ENCODE peak calls at places on chromosomes 12 and 14, in ten cellular contexts. Q is choroid plexus epithelial cell, D is PC-9, P is body of pancreas, I is A549, Y is mucosa of descending colon, G is HCT116, M is psoas muscle, T is GM06990, C is IMR-90. S is an unnamed sample.

GRCh38 chr12:108641446-108642268 is 8.0 kb upstream of the SELPLG start:
- DNase-seq in Q (no peak), D (no peak), P (no peak), I (no peak), Y (no peak), G (no peak), M (no peak), T (no peak), C (no peak), S (no peak)

GRCh38 chr14:53062856-53063255 is 90.3 kb downstream of the DDHD1 start:
- DNase-seq in Q (peak; percentile 34), D (no peak), P (no peak), I (no peak), Y (no peak), G (no peak), M (no peak), T (no peak), C (peak; percentile 70), S (no peak)

GRCh38 chr14:76867536-76868452 is 41.6 kb downstream of the LRRC74A start:
- DNase-seq in Q (no peak), D (no peak), P (no peak), I (no peak), Y (no peak), G (no peak), M (peak; percentile 64), T (peak; percentile 39), C (no peak), S (no peak)

GRCh38 chr12:70448371-70448770 is 82.3 kb downstream of the KCNMB4 start:
- DNase-seq in Q (peak; percentile 23), D (no peak), P (no peak), I (no peak), Y (no peak), G (no peak), M (no peak), T (no peak), C (no peak), S (no peak)

GRCh38 chr12:13487326-13487725 is 290.8 kb downstream of the EMP1 start:
- DNase-seq in Q (no peak), D (no peak), P (no peak), I (no peak), Y (no peak), G (no peak), M (no peak), T (no peak), C (no peak), S (no peak)

GRCh38 chr14:105173901-105174894 is 5.6 kb upstream of the JAG2 start:
- DNase-seq in Q (no peak), D (no peak), P (no peak), I (no peak), Y (no peak), G (no peak), M (no peak), T (peak; percentile 52), C (no peak), S (no peak)

GRCh38 chr12:75759842-75760260 is 248.4 kb upstream of the KRR1 start:
- DNase-seq in Q (peak; percentile 78), D (no peak), P (no peak), I (no peak), Y (no peak), G (peak; percentile 76), M (no peak), T (peak; percentile 9), C (peak; percentile 94), S (no peak)

GRCh38 chr14:32950584-32950983 is 11.9 kb downstream of the NPAS3 start:
- DNase-seq in Q (peak; percentile 75), D (no peak), P (no peak), I (no peak), Y (no peak), G (no peak), M (no peak), T (no peak), C (no peak), S (no peak)

GRCh38 chr12:40942326-40942725 is 245.8 kb upstream of the PDZRN4 start:
- DNase-seq in Q (peak; percentile 41), D (no peak), P (no peak), I (no peak), Y (no peak), G (no peak), M (no peak), T (no peak), C (peak; percentile 19), S (no peak)

GRCh38 chr14:95189400-95190162 is 32.3 kb upstream of the DICER1 start:
- DNase-seq in Q (no peak), D (no peak), P (no peak), I (no peak), Y (no peak), G (no peak), M (no peak), T (no peak), C (no peak), S (no peak)

GRCh38 chr12:91778938-91779400 is 366.7 kb downstream of the BTG1 start:
- DNase-seq in Q (peak; percentile 93), D (peak; percentile 97), P (no peak), I (peak; percentile 72), Y (peak; percentile 50), G (peak; percentile 98), M (no peak), T (peak; percentile 56), C (peak; percentile 88), S (peak; percentile 3)

GRCh38 chr12:68775121-68775520 is 29.1 kb downstream of the SLC35E3 start:
- DNase-seq in Q (no peak), D (no peak), P (no peak), I (no peak), Y (no peak), G (no peak), M (no peak), T (no peak), C (no peak), S (no peak)

GRCh38 chr14:80426686-80427085 is 215.4 kb upstream of the DIO2 start:
- DNase-seq in Q (peak; percentile 77), D (peak; percentile 44), P (no peak), I (no peak), Y (no peak), G (no peak), M (no peak), T (no peak), C (peak; percentile 52), S (no peak)

DNA sequence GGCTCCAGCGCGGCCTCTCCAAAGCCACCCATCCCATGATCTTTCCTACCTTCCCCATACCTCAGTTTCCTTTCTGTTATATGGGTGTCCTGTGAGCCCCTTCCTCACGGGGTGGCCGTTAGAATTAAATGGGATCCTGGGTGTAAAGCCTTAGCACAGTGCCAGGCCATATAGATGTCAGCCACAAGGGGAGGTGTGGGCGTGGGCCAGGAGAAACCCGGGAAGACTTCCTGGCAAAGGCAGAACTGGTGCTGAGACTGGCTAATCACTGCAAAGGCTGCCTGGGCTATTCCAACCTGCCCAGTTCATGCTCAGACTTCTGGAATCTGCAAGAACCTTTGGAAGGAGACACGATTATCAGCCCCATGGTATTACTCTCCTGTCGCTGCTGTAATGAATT is 11.0 kb upstream of the NCOR2 start:
- DNase-seq in Q (no peak), D (no peak), P (no peak), I (no peak), Y (no peak), G (no peak), M (no peak), T (no peak), C (no peak), S (no peak)
- TF ChIP-seq CTCF in Q (peak; percentile 18), D (no peak), P (no peak), I (no peak), Y (no peak), G (peak; percentile 41), M (no peak), T (no peak), C (no peak), S (no peak)

GRCh38 chr12:57603758-57604453 is 718 bp upstream of the DTX3 start:
- DNase-seq in Q (peak; percentile 69), D (no peak), P (no peak), I (no peak), Y (no peak), G (no peak), M (no peak), T (no peak), C (peak; percentile 39), S (peak; percentile 43)
- H3K4me3 ChIP-seq in Q (peak overlapping the region; percentile 83), D (no peak overlapping the region), P (peak overlapping the region; percentile 20), I (peak overlapping the region; percentile 90), Y (no peak overlapping the region), G (no peak overlapping the region), M (peak overlapping the region; percentile 63), T (peak overlapping the region; percentile 83), C (peak overlapping the region; percentile 93), S (peak overlapping the region; percentile 78)

GRCh38 chr12:51238510-51239334 is at the start of gene DAZAP2:
- DNase-seq in Q (peak; percentile 97), D (peak; percentile 89), P (peak; percentile 98), I (peak; percentile 94), Y (peak; percentile 98), G (peak; percentile 90), M (peak; percentile 98), T (peak; percentile 98), C (peak; percentile 94), S (peak; percentile 82)
- TF ChIP-seq CTCF in Q (no peak), D (no peak), P (peak; percentile 6), I (no peak), Y (no peak), G (peak; percentile 43), M (peak; percentile 28), T (no peak), C (no peak), S (peak; percentile 39)

GRCh38 chr12:53996886-53997217 is 3.1 kb upstream of the HOXC9 start:
- DNase-seq in Q (no peak), D (no peak), P (no peak), I (no peak), Y (no peak), G (no peak), M (no peak), T (no peak), C (no peak), S (no peak)

GRCh38 chr12:53994691-53995310 is 5.2 kb upstream of the HOXC9 start:
- DNase-seq in Q (no peak), D (no peak), P (no peak), I (no peak), Y (no peak), G (no peak), M (no peak), T (no peak), C (no peak), S (no peak)

GRCh38 chr12:53997324-53998173 is 2.4 kb upstream of the HOXC9 start:
- DNase-seq in Q (no peak), D (no peak), P (no peak), I (no peak), Y (no peak), G (no peak), M (peak; percentile 80), T (no peak), C (no peak), S (no peak)

GRCh38 chr12:53995311-53996187 is 4.4 kb upstream of the HOXC9 start:
- DNase-seq in Q (no peak), D (peak; percentile 91), P (no peak), I (no peak), Y (peak; percentile 13), G (no peak), M (peak; percentile 94), T (no peak), C (no peak), S (no peak)

DNA sequence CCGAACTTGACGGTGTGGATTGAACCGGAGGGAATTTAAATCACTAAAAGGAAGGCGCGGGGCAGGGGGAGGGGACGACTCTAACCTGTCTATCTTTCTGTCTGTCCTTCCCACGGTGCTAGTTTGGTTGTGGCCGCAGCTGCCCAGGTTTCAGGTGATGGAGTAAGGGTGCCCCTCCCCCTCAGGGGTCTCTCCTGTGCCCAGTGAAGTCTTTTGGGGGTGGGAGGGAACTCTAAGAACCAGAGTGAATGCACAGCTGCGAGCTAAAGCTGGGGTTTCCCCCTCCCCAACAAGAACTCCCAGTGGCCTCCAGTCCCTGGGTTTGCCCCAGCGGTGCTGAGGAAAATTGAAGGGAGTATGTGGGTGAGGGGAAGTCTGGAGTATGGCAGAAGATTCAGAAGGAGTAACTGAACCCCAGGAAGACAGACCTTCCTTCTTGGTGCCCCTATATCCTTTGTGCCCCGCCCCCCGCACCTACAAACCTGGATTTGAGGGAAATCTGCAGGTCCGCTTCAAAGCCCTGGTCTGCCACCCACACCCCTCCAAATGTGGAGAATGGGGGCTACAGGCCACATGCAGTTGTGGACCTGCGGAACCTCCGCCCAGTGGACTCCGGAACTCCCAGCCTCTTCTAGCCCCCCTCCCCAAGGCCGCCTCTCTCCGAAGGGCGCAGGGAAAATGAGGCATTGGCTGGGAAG is 3.6 kb upstream of the HOXC9 start:
- DNase-seq in Q (no peak), D (no peak), P (no peak), I (no peak), Y (no peak), G (no peak), M (no peak), T (no peak), C (no peak), S (no peak)
- H3K4me3 ChIP-seq in Q (peak overlapping the region; percentile 46), D (peak overlapping the region; percentile 86), P (no peak overlapping the region), I (peak overlapping the region; percentile 37), Y (no peak overlapping the region), G (peak overlapping the region; percentile 78), M (peak overlapping the region; percentile 78), T (peak overlapping the region; percentile 58), C (no peak overlapping the region), S (peak overlapping the region; percentile 66)